ENCODE peak calls at places on chromosomes 5 and 9, in five cellular contexts. W is H54; A is colonic mucosa; H is stimulated activated CD4-positive, alpha-beta T cell treated with anti-CD3 and anti-CD28 coated beads, Interleukin-2, amount 100 ng/mL, for 48 hours; Y is stimulated activated CD8-positive, alpha-beta memory T cell treated with anti-CD3 and anti-CD28 coated beads, Interleukin-7, amount 100 ng/mL, for 1 hour. U is an unnamed sample.

GRCh38 chr5:51172853-51173635 is 210.2 kb upstream of the ISL1 start:
- DNase-seq in W (no peak), A (no peak), H (no peak), Y (no peak), U (no peak)

GRCh38 chr5:132257131-132258101 is at the start of gene PDLIM4:
- DNase-seq in W (no peak), A (peak), H (no peak), Y (no peak), U (no peak)

GRCh38 chr9:87607859-87608258 is 110.2 kb downstream of the DAPK1 start:
- DNase-seq in W (no peak), A (no peak), H (no peak), Y (no peak), U (no peak)

GRCh38 chr5:51391175-51391574 is 7.9 kb downstream of the ISL1 start:
- DNase-seq in W (no peak), A (no peak), H (no peak), Y (no peak), U (no peak)

GRCh38 chr9:138025908-138026307 is 148.3 kb downstream of the CACNA1B start:
- DNase-seq in W (no peak), A (peak), H (no peak), Y (no peak), U (no peak)

GRCh38 chr9:112654282-112654681 is 63.6 kb downstream of the INIP start:
- DNase-seq in W (no peak), A (no peak), H (no peak), Y (no peak), U (no peak)

GRCh38 chr5:179438041-179438441 is 92.8 kb upstream of the ADAMTS2 start:
- DNase-seq in W (no peak), A (no peak), H (no peak), Y (no peak), U (no peak)

GRCh38 chr5:7376889-7377288 is 19.0 kb upstream of the ADCY2 start:
- DNase-seq in W (no peak), A (no peak), H (no peak), Y (no peak), U (no peak)

GRCh38 chr5:57410374-57411320 is 72.0 kb downstream of the ACTBL2 start:
- DNase-seq in W (no peak), A (no peak), H (no peak), Y (no peak), U (no peak)

GRCh38 chr5:65932676-65933075 is 6.3 kb downstream of the ERBIN start:
- DNase-seq in W (no peak), A (no peak), H (no peak), Y (no peak), U (no peak)

GRCh38 chr9:133207021-133207531 is 2.0 kb downstream of the OBP2B start:
- DNase-seq in W (no peak), A (no peak), H (no peak), Y (no peak), U (no peak)

GRCh38 chr5:153445875-153446567 is 44.4 kb upstream of the GRIA1 start:
- DNase-seq in W (no peak), A (no peak), H (no peak), Y (no peak), U (no peak)

GRCh38 chr9:136855461-136856077 is 3.4 kb downstream of the MAMDC4 start:
- DNase-seq in W (no peak), A (peak), H (no peak), Y (no peak), U (no peak)

GRCh38 chr9:21454149-21454548 is 13.9 kb downstream of the IFNA1 start:
- DNase-seq in W (no peak), A (no peak), H (no peak), Y (no peak), U (no peak)

GRCh38 chr5:90022002-90022710 is 387.4 kb downstream of the CETN3 start:
- DNase-seq in W (no peak), A (no peak), H (no peak), Y (no peak), U (no peak)

GRCh38 chr5:76473676-76474075 is 70.6 kb downstream of the IQGAP2 start:
- DNase-seq in W (no peak), A (no peak), H (peak), Y (peak), U (peak)

GRCh38 chr5:150642567-150642927 is 2.1 kb downstream of the SYNPO start:
- DNase-seq in W (peak), A (peak), H (no peak), Y (no peak), U (no peak)

GRCh38 chr5:142012186-142012785 is 541 bp downstream of the GNPDA1 start:
- DNase-seq in W (no peak), A (peak), H (peak), Y (peak), U (no peak)

GRCh38 chr5:131289738-131290137 is 25.9 kb downstream of the CDC42SE2 start:
- DNase-seq in W (no peak), A (no peak), H (no peak), Y (no peak), U (no peak)

GRCh38 chr5:180862645-180863044 is 1.6 kb upstream of the ZFP62 start:
- DNase-seq in W (no peak), A (no peak), H (no peak), Y (no peak), U (no peak)

GRCh38 chr9:131633491-131634031 is 88.2 kb downstream of the PRRT1B start:
- DNase-seq in W (no peak), A (no peak), H (no peak), Y (no peak), U (no peak)

GRCh38 chr9:127741831-127742434 is 6.8 kb upstream of the TOR2A start:
- DNase-seq in W (peak), A (peak), H (no peak), Y (no peak), U (no peak)

GRCh38 chr9:127351182-127352166 is 45.5 kb upstream of the SLC2A8 start:
- DNase-seq in W (no peak), A (no peak), H (no peak), Y (no peak), U (no peak)

GRCh38 chr5:122454522-122454921 is 142.5 kb downstream of the SNCAIP start:
- DNase-seq in W (no peak), A (no peak), H (no peak), Y (no peak), U (no peak)

GRCh38 chr5:91296691-91297143 is 86.4 kb downstream of the ARRDC3 start:
- DNase-seq in W (no peak), A (no peak), H (no peak), Y (no peak), U (no peak)

GRCh38 chr9:69919461-69920061 is 98.9 kb downstream of the CFAP95 start:
- DNase-seq in W (peak), A (no peak), H (no peak), Y (no peak), U (no peak)